ENCODE peak calls at places on chromosome 18, in four cellular contexts. V, O, X and R are unnamed samples.

GRCh38 chr18:48924621-48925601 is 25.9 kb downstream of the SMAD7 start:
- DNase-seq in V (no peak), O (peak; percentile 52), X (no peak), R (no peak)

GRCh38 chr18:8247700-8248099 is 361.5 kb upstream of the RAB12 start:
- DNase-seq in V (no peak), O (no peak), X (no peak), R (no peak)

GRCh38 chr18:77151791-77152517 is 19.4 kb upstream of the MBP start:
- DNase-seq in V (no peak), O (no peak), X (no peak), R (no peak)

GRCh38 chr18:70335892-70336726 is 47.3 kb downstream of the SOCS6 start:
- DNase-seq in V (no peak), O (no peak), X (no peak), R (no peak)

GRCh38 chr18:49258938-49259337 is 201.5 kb downstream of the DYM start:
- DNase-seq in V (no peak), O (no peak), X (no peak), R (no peak)

GRCh38 chr18:6575908-6576307 is 153.6 kb upstream of the ARHGAP28 start:
- DNase-seq in V (no peak), O (no peak), X (no peak), R (no peak)

GRCh38 chr18:78898066-78898465 is 81.6 kb upstream of the SALL3 start:
- DNase-seq in V (no peak), O (no peak), X (no peak), R (no peak)

GRCh38 chr18:49322770-49323490 is 137.5 kb downstream of the DYM start:
- DNase-seq in V (no peak), O (no peak), X (no peak), R (no peak)

GRCh38 chr18:34322365-34323289 is 97.9 kb upstream of the NOL4 start:
- DNase-seq in V (no peak), O (peak; percentile 85), X (peak; percentile 64), R (peak; percentile 78)

GRCh38 chr18:29841631-29842030 is 1200.9 kb downstream of the DSC3 start:
- DNase-seq in V (no peak), O (no peak), X (no peak), R (no peak)

GRCh38 chr18:5962362-5962761 is 67.0 kb upstream of the TMEM200C start:
- DNase-seq in V (no peak), O (peak; percentile 40), X (no peak), R (no peak)

GRCh38 chr18:30623401-30624065 is 419.0 kb downstream of the DSC3 start:
- DNase-seq in V (no peak), O (no peak), X (no peak), R (no peak)

GRCh38 chr18:41324020-41324791 is 630.8 kb upstream of the PIK3C3 start:
- DNase-seq in V (no peak), O (no peak), X (no peak), R (no peak)

GRCh38 chr18:56001576-56001975 is 413.6 kb upstream of the TCF4 start:
- DNase-seq in V (no peak), O (no peak), X (no peak), R (no peak)

GRCh38 chr18:79588636-79589481 is 90.7 kb upstream of the CTDP1 start:
- DNase-seq in V (no peak), O (peak; percentile 72), X (no peak), R (peak; percentile 36)

GRCh38 chr18:12907258-12907925 is 23.4 kb upstream of the PTPN2 start:
- DNase-seq in V (no peak), O (no peak), X (no peak), R (no peak)

GRCh38 chr18:35811896-35812295 is 160.6 kb upstream of the RMP24 start:
- DNase-seq in V (no peak), O (no peak), X (peak; percentile 30), R (no peak)

GRCh38 chr18:45274026-45274425 is 341.2 kb upstream of the SLC14A2 start:
- DNase-seq in V (no peak), O (no peak), X (no peak), R (no peak)

GRCh38 chr18:58793361-58793760 is 71.3 kb upstream of the ZNF532 start:
- DNase-seq in V (no peak), O (no peak), X (no peak), R (no peak)

GRCh38 chr18:27843783-27844415 is 333.0 kb downstream of the CDH2 start:
- DNase-seq in V (no peak), O (no peak), X (no peak), R (no peak)

GRCh38 chr18:22778996-22779395 is 154.1 kb upstream of the RBBP8 start:
- DNase-seq in V (no peak), O (no peak), X (no peak), R (no peak)

GRCh38 chr18:46374850-46375249 is 270.7 kb downstream of the HAUS1 start:
- DNase-seq in V (no peak), O (no peak), X (no peak), R (no peak)

GRCh38 chr18:31685097-31686082 is 1.0 kb upstream of the B4GALT6 start:
- DNase-seq in V (peak; percentile 78), O (peak; percentile 92), X (peak; percentile 70), R (peak; percentile 87)

GRCh38 chr18:13221821-13222220 is 3.3 kb downstream of the LDLRAD4 start:
- DNase-seq in V (no peak), O (no peak), X (no peak), R (peak; percentile 49)

GRCh38 chr18:49021433-49022129 is 70.8 kb upstream of the SMAD7 start:
- DNase-seq in V (peak; percentile 56), O (peak; percentile 97), X (peak; percentile 42), R (no peak)

GRCh38 chr18:42028232-42028832 is 73.3 kb downstream of the PIK3C3 start:
- DNase-seq in V (no peak), O (peak; percentile 60), X (peak; percentile 59), R (peak; percentile 36)

GRCh38 chr18:63619661-63620060 is 24.4 kb downstream of the SERPINB4 start:
- DNase-seq in V (no peak), O (no peak), X (no peak), R (no peak)

GRCh38 chr18:8705941-8706544 is 687 bp downstream of the MTCL1 start:
- DNase-seq in V (peak; percentile 38), O (peak; percentile 65), X (no peak), R (peak; percentile 56)

GRCh38 chr18:71028285-71028762 is 739.5 kb downstream of the SOCS6 start:
- DNase-seq in V (no peak), O (peak; percentile 54), X (no peak), R (no peak)

GRCh38 chr18:3192286-3192685 is 27.5 kb downstream of the MYOM1 start:
- DNase-seq in V (no peak), O (no peak), X (no peak), R (no peak)

GRCh38 chr18:52394602-52395001 is 54.6 kb downstream of the DCC start:
- DNase-seq in V (no peak), O (no peak), X (no peak), R (no peak)

GRCh38 chr18:7946724-7947377 is 379.7 kb downstream of the PTPRM start:
- DNase-seq in V (no peak), O (peak; percentile 69), X (peak; percentile 15), R (peak; percentile 29)

GRCh38 chr18:73679941-73680700 is 467.5 kb downstream of the FBXO15 start:
- DNase-seq in V (no peak), O (no peak), X (no peak), R (no peak)

GRCh38 chr18:26549103-26549485 is 741 bp upstream of the KCTD1 start:
- DNase-seq in V (peak; percentile 19), O (peak; percentile 83), X (peak; percentile 26), R (no peak)

GRCh38 chr18:42053188-42053781 is 98.3 kb downstream of the PIK3C3 start:
- DNase-seq in V (no peak), O (peak; percentile 75), X (peak; percentile 68), R (peak; percentile 73)

GRCh38 chr18:48815182-48815520 is 135.6 kb downstream of the SMAD7 start:
- DNase-seq in V (no peak), O (no peak), X (no peak), R (no peak)